ENCODE peak calls at places on chromosomes 4 and X, in six cellular contexts. G is T-helper 2 cell; D is activated naive CD8-positive, alpha-beta T cell treated with anti-CD3 and anti-CD28 coated beads, Interleukin-2, amount 50 U/mL, for 24 hours; E is left ventricle myocardium inferior; S is DMS153; U is NCI-H1694 treated with DMSO at 0.1 percent for 48 hours. I is an unnamed sample.
A peak's percentile ranks its signal among the peaks of the same experiment; 100 is the strongest.

GRCh38 chrX:145213504-145213903 is 33.8 kb upstream of the SPANXN1 start:
- DNase-seq in G (no peak), D (no peak), E (no peak), S (no peak), U (no peak), I (peak; percentile 8)

GRCh38 chr4:40173470-40173875 is 23.4 kb upstream of the RHOH start:
- DNase-seq in G (no peak), D (no peak), E (no peak), S (no peak), U (no peak), I (no peak)

GRCh38 chr4:171812377-171813194 is 618 bp upstream of the GALNTL6 start:
- DNase-seq in G (no peak), D (no peak), E (no peak), S (no peak), U (no peak), I (peak; percentile 7)

GRCh38 chr4:33334416-33334815 is 2614.2 kb downstream of the PCDH7 start:
- DNase-seq in G (no peak), D (no peak), E (no peak), S (no peak), U (no peak), I (no peak)

GRCh38 chrX:125382889-125383288 is 63.2 kb downstream of the TEX13C start:
- DNase-seq in G (no peak), D (no peak), E (no peak), S (no peak), U (no peak), I (no peak)

GRCh38 chrX:57905141-57905540 is 5.1 kb downstream of the ZXDA start:
- DNase-seq in G (no peak), D (no peak), E (no peak), S (no peak), U (no peak), I (no peak)

GRCh38 chr4:55297346-55297745 is 48.7 kb upstream of the SRD5A3 start:
- DNase-seq in G (no peak), D (no peak), E (no peak), S (no peak), U (no peak), I (no peak)

GRCh38 chr4:128653514-128654420 is 155.7 kb upstream of the JADE1 start:
- DNase-seq in G (no peak), D (no peak), E (peak; percentile 56), S (no peak), U (peak; percentile 48), I (no peak)

GRCh38 chr4:17494833-17495232 is 17.1 kb downstream of the QDPR start:
- DNase-seq in G (no peak), D (no peak), E (no peak), S (no peak), U (no peak), I (no peak)

GRCh38 chrX:11867610-11868345 is 109.7 kb downstream of the MSL3 start:
- DNase-seq in G (no peak), D (no peak), E (no peak), S (no peak), U (no peak), I (peak; percentile 17)

GRCh38 chr4:103895876-103896465 is 176.2 kb upstream of the TACR3 start:
- DNase-seq in G (no peak), D (no peak), E (no peak), S (no peak), U (no peak), I (no peak)

GRCh38 chrX:106306391-106306947 is 138.4 kb downstream of the PWWP3B start:
- DNase-seq in G (no peak), D (no peak), E (no peak), S (no peak), U (no peak), I (no peak)

GRCh38 chr4:78864405-78865024 is 74.7 kb downstream of the PAQR3 start:
- DNase-seq in G (peak; percentile 24), D (no peak), E (no peak), S (peak; percentile 31), U (peak; percentile 81), I (peak; percentile 77)